ENCODE peak calls at places on chromosomes 11 and 22, in eight cellular contexts. R is posterior vena cava, H is hepatic stellate cell, X is GM23248, V is EH, Y is T follicular helper cell, B is HuH-7.5, O is AG04450. C is an unnamed sample.

GRCh38 chr11:33735426-33736147 is 636 bp downstream of the CD59 start:
- DNase-seq in X (peak; percentile 64), R (peak; percentile 82), O (no peak), H (no peak), V (peak; percentile 52), Y (peak; percentile 24), B (no peak), C (no peak)

GRCh38 chr11:96744697-96745096 is 354.9 kb downstream of the JRKL start:
- DNase-seq in Y (no peak), V (peak; percentile 47), X (peak; percentile 43), B (no peak), H (peak; percentile 9), R (no peak), O (no peak), C (no peak)

GRCh38 chr22:39422721-39423120 is 23.1 kb downstream of the TAB1 start:
- DNase-seq in B (no peak), O (no peak), Y (no peak), X (no peak), H (no peak), R (no peak), V (no peak), C (no peak)

GRCh38 chr11:63908631-63909491 is 8.1 kb downstream of the RCOR2 start:
- DNase-seq in H (no peak), X (no peak), O (no peak), R (no peak), B (no peak), V (no peak), Y (no peak), C (no peak)

GRCh38 chr11:32280339-32280738 is 155.0 kb downstream of the WT1 start:
- DNase-seq in R (no peak), Y (no peak), O (no peak), X (no peak), V (no peak), H (no peak), B (no peak), C (no peak)

GRCh38 chr11:45994421-45995341 is 72.2 kb downstream of the LARGE2 start:
- DNase-seq in O (peak; percentile 16), X (peak; percentile 49), Y (no peak), H (no peak), R (no peak), B (no peak), V (no peak), C (no peak)

GRCh38 chr22:32475428-32476010 is 908 bp downstream of the FBXO7 start:
- DNase-seq in R (peak; percentile 86), B (no peak), Y (no peak), V (no peak), H (no peak), X (peak; percentile 78), O (no peak), C (no peak)

GRCh38 chr11:45212566-45213315 is 66.3 kb downstream of the PRDM11 start:
- DNase-seq in O (no peak), V (no peak), Y (no peak), R (peak; percentile 74), H (no peak), X (no peak), B (no peak), C (no peak)

GRCh38 chr11:12248330-12248729 is 129.0 kb upstream of the PARVA start:
- DNase-seq in R (no peak), V (peak; percentile 39), Y (no peak), O (no peak), H (no peak), X (no peak), B (peak; percentile 59), C (peak; percentile 88)

GRCh38 chr11:30342736-30343166 is 19.8 kb downstream of the ARL14EP start:
- DNase-seq in X (no peak), B (no peak), V (no peak), R (no peak), H (no peak), O (no peak), Y (no peak), C (no peak)

GRCh38 chr11:72238040-72238450 is 5.9 kb downstream of the PHOX2A start:
- DNase-seq in R (no peak), Y (no peak), V (peak; percentile 70), B (peak; percentile 76), H (peak; percentile 91), X (peak; percentile 84), O (no peak), C (no peak)

GRCh38 chr11:118438314-118438931 is 2.1 kb downstream of the KMT2A start:
- DNase-seq in R (no peak), Y (peak; percentile 43), X (peak; percentile 95), H (peak; percentile 81), V (peak; percentile 88), O (peak; percentile 57), B (peak; percentile 23), C (no peak)

GRCh38 chr11:34988294-34989255 is 72.2 kb downstream of the PDHX start:
- DNase-seq in Y (no peak), B (no peak), X (peak; percentile 54), H (peak; percentile 28), R (no peak), V (peak; percentile 67), O (no peak), C (no peak)

GRCh38 chr11:123509737-123510578 is 79.9 kb downstream of the GRAMD1B start:
- DNase-seq in O (peak; percentile 49), V (peak; percentile 56), R (no peak), X (peak; percentile 77), H (peak; percentile 26), B (no peak), Y (no peak), C (no peak)

GRCh38 chr11:34292546-34292945 is 65.3 kb downstream of the ABTB2 start:
- DNase-seq in V (no peak), Y (no peak), X (no peak), O (no peak), R (no peak), B (no peak), H (no peak), C (no peak)

GRCh38 chr11:13963949-13964770 is 1.6 kb downstream of the SPON1 start:
- DNase-seq in X (peak; percentile 42), B (no peak), Y (no peak), V (no peak), O (no peak), R (peak; percentile 84), H (no peak), C (no peak)

GRCh38 chr11:78318733-78319132 is 98.9 kb downstream of the GAB2 start:
- DNase-seq in R (no peak), O (no peak), B (no peak), X (peak; percentile 27), H (no peak), Y (no peak), V (peak; percentile 21), C (no peak)

GRCh38 chr22:37880668-37881440 is 25.2 kb upstream of the MICALL1 start:
- DNase-seq in H (peak; percentile 35), R (no peak), V (peak; percentile 65), O (peak; percentile 50), B (no peak), Y (no peak), X (peak; percentile 81), C (no peak)

GRCh38 chr11:11143849-11144248 is 209.2 kb downstream of the CSNK2A3 start:
- DNase-seq in X (no peak), B (no peak), R (no peak), Y (no peak), V (no peak), O (no peak), H (no peak), C (no peak)

GRCh38 chr11:128196235-128196634 is 391.1 kb downstream of the ETS1 start:
- DNase-seq in R (no peak), V (peak; percentile 13), B (no peak), O (no peak), Y (no peak), X (peak; percentile 63), H (no peak), C (no peak)

GRCh38 chr11:12274558-12275197 is 102.7 kb upstream of the PARVA start:
- DNase-seq in Y (no peak), X (peak; percentile 54), O (no peak), R (peak; percentile 45), H (no peak), V (peak; percentile 54), B (no peak), C (peak; percentile 73)

GRCh38 chr11:17578958-17579357 is 31.9 kb downstream of the OTOG start:
- DNase-seq in X (no peak), V (no peak), R (no peak), O (no peak), B (no peak), H (no peak), Y (no peak), C (no peak)

GRCh38 chr11:109772846-109773400 is 320.3 kb upstream of the ZC3H12C start:
- DNase-seq in B (no peak), V (no peak), X (no peak), Y (no peak), H (no peak), O (no peak), R (no peak), C (no peak)

GRCh38 chr11:47161134-47161854 is 15.4 kb downstream of the ARFGAP2 start:
- DNase-seq in V (peak; percentile 77), R (peak; percentile 92), O (no peak), B (peak; percentile 93), X (peak; percentile 82), H (peak; percentile 90), Y (peak; percentile 39), C (no peak)

GRCh38 chr11:113267536-113267935 is 46.8 kb upstream of the TTC12 start:
- DNase-seq in O (no peak), V (no peak), Y (no peak), R (no peak), X (no peak), B (no peak), H (no peak), C (no peak)

GRCh38 chr11:124799384-124800225 is 601 bp downstream of the MSANTD2 start:
- DNase-seq in V (peak; percentile 39), Y (peak; percentile 24), X (peak; percentile 69), H (peak; percentile 27), B (peak; percentile 22), O (no peak), R (peak; percentile 84), C (peak; percentile 86)

GRCh38 chr11:120903686-120904085 is 120.2 kb upstream of the TBCEL start:
- DNase-seq in H (no peak), V (no peak), Y (no peak), O (no peak), R (no peak), X (no peak), B (no peak), C (no peak)

GRCh38 chr11:123187670-123188507 is 7.2 kb downstream of the CLMP start:
- DNase-seq in Y (no peak), X (peak; percentile 62), V (peak; percentile 72), R (no peak), O (no peak), B (no peak), H (peak; percentile 31), C (no peak)

GRCh38 chr11:16924826-16925494 is 89.3 kb downstream of the PLEKHA7 start:
- DNase-seq in Y (no peak), R (peak; percentile 84), V (peak; percentile 28), X (peak; percentile 40), H (peak; percentile 43), O (no peak), B (peak; percentile 78), C (no peak)

C was measured in osteocyte.